ENCODE peak calls at places on chromosomes 1 and 21, in five cellular contexts. Y is tibial nerve, C is transverse colon, Z is IMR-90, I is K562. O is an unnamed sample.

GRCh38 chr1:205240118-205240517 is 12.4 kb downstream of the TMCC2 start:
- DNase-seq in Z (no peak), C (no peak), Y (no peak), I (no peak), O (no peak)

GRCh38 chr21:32253215-32253641 is 25.6 kb downstream of the MIS18A start:
- DNase-seq in Z (peak; percentile 65), Y (no peak), C (no peak), I (no peak), O (no peak)

GRCh38 chr1:18972991-18973390 is 16.5 kb upstream of the IFFO2 start:
- DNase-seq in Y (no peak), Z (peak; percentile 34), I (no peak), C (no peak), O (no peak)

GRCh38 chr1:226588484-226588883 is 39.9 kb downstream of the STUM start:
- DNase-seq in C (no peak), Z (no peak), Y (no peak), I (no peak), O (no peak)

GRCh38 chr1:209689484-209689883 is 14.3 kb downstream of the G0S2 start:
- DNase-seq in Y (no peak), C (no peak), Z (no peak), I (no peak), O (peak; percentile 64)

GRCh38 chr1:211478376-211478775 is 13.6 kb downstream of the RD3 start:
- DNase-seq in Y (no peak), Z (no peak), C (no peak), I (no peak), O (no peak)

GRCh38 chr1:220271706-220272046 is 577 bp downstream of the RAB3GAP2 start:
- DNase-seq in Z (peak; percentile 26), Y (peak; percentile 10), C (peak; percentile 14), I (peak; percentile 57), O (no peak)

GRCh38 chr1:9075023-9075422 is 5.6 kb upstream of the SLC2A5 start:
- DNase-seq in Z (no peak), I (no peak), Y (no peak), C (no peak), O (no peak)

GRCh38 chr1:28027660-28028059 is 60.8 kb downstream of the EYA3 start:
- DNase-seq in C (no peak), Y (no peak), I (no peak), Z (no peak), O (no peak)

GRCh38 chr1:186762653-186763052 is 66.1 kb upstream of the PLA2G4A start:
- DNase-seq in Z (no peak), C (no peak), Y (no peak), I (no peak), O (no peak)

GRCh38 chr21:38809170-38809878 is 3.6 kb downstream of the ETS2 start:
- DNase-seq in I (no peak), Z (no peak), Y (no peak), C (peak; percentile 38), O (no peak)

GRCh38 chr1:163650624-163651023 is 328.9 kb downstream of the NUF2 start:
- DNase-seq in I (no peak), Z (no peak), C (no peak), Y (no peak), O (no peak)

GRCh38 chr1:186214816-186215215 is 160.2 kb downstream of the TPR start:
- DNase-seq in Y (no peak), I (no peak), Z (peak; percentile 14), C (no peak), O (no peak)

GRCh38 chr1:156420209-156421061 is 51.4 kb downstream of the RHBG start:
- DNase-seq in Y (no peak), C (no peak), Z (no peak), I (no peak), O (peak; percentile 67)

GRCh38 chr1:4172659-4173599 is 272.9 kb upstream of the C1orf174 start:
- DNase-seq in Z (no peak), Y (no peak), C (no peak), I (peak; percentile 27), O (no peak)

GRCh38 chr1:34896612-34897011 is 32.8 kb downstream of the DLGAP3 start:
- DNase-seq in Y (no peak), Z (no peak), C (no peak), I (no peak), O (no peak)

GRCh38 chr1:68202239-68202832 is 30.0 kb downstream of the WLS start:
- DNase-seq in Y (no peak), Z (peak; percentile 74), I (no peak), C (no peak), O (no peak)

GRCh38 chr21:39610705-39611104 is 2.0 kb upstream of the B3GALT5 start:
- DNase-seq in Y (no peak), C (no peak), Z (no peak), I (no peak), O (no peak)

GRCh38 chr1:158098256-158098655 is 82.4 kb upstream of the CD1D start:
- DNase-seq in C (no peak), Y (no peak), Z (no peak), I (no peak), O (no peak)

GRCh38 chr1:1157914-1158710 is 15.6 kb upstream of the TTLL10 start:
- DNase-seq in Z (no peak), I (peak; percentile 80), Y (no peak), C (peak; percentile 86), O (no peak)

GRCh38 chr1:180994262-180994661 is 28.4 kb downstream of the STX6 start:
- DNase-seq in Y (no peak), C (no peak), I (no peak), Z (peak; percentile 22), O (no peak)

GRCh38 chr1:21072721-21073120 is 104.0 kb downstream of the EIF4G3 start:
- DNase-seq in Y (no peak), C (no peak), I (no peak), Z (peak; percentile 82), O (no peak)

DNA sequence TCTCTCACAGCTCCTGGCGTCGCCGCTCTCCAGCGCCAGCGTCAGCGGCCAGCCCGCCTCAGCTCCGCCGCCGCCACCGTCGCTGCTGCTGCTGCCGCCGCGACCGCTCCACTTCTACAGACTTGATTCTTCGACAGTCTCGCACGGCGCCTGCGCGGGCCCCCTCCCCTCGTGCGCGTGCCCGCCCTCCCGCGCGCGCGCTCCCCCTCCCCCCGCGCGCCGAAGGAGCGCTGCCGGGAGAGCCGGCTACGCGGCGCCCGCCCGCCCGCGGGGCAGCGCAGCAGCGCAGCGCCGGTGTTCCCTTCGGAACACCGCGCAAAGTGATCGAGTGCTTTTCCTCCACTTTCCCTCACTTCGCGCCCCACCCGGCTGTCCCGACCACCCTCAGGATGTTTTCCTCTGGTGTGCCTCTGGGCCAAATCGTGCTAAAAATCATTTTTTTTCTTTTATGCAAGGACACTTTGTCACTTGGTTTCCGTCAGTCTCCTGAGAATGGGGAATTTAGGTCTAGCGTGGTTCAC is at the start of gene IRF2BP2:
- DNase-seq in I (peak; percentile 98), Y (peak; percentile 61), C (peak; percentile 86), Z (peak; percentile 80), O (peak; percentile 95)
- TF ChIP-seq POLR2A in I (peak; percentile 78), Y (peak; percentile 88), C (peak; percentile 86), Z (peak; percentile 98), O (no peak)

GRCh38 chr1:45340816-45341215 is 576 bp upstream of the MUTYH start:
- DNase-seq in C (no peak), Z (no peak), I (peak; percentile 61), Y (no peak), O (peak; percentile 53)

GRCh38 chr1:45337630-45338320 is 2.2 kb upstream of the TOE1 start:
- DNase-seq in I (no peak), C (no peak), Z (no peak), Y (no peak), O (no peak)

GRCh38 chr1:45335732-45336365 is 4.1 kb upstream of the TOE1 start:
- DNase-seq in C (peak; percentile 38), I (no peak), Y (no peak), Z (no peak), O (no peak)

GRCh38 chr1:45344491-45344890 is 4.3 kb upstream of the MUTYH start:
- DNase-seq in Y (no peak), C (no peak), I (no peak), Z (no peak), O (no peak)

DNA sequence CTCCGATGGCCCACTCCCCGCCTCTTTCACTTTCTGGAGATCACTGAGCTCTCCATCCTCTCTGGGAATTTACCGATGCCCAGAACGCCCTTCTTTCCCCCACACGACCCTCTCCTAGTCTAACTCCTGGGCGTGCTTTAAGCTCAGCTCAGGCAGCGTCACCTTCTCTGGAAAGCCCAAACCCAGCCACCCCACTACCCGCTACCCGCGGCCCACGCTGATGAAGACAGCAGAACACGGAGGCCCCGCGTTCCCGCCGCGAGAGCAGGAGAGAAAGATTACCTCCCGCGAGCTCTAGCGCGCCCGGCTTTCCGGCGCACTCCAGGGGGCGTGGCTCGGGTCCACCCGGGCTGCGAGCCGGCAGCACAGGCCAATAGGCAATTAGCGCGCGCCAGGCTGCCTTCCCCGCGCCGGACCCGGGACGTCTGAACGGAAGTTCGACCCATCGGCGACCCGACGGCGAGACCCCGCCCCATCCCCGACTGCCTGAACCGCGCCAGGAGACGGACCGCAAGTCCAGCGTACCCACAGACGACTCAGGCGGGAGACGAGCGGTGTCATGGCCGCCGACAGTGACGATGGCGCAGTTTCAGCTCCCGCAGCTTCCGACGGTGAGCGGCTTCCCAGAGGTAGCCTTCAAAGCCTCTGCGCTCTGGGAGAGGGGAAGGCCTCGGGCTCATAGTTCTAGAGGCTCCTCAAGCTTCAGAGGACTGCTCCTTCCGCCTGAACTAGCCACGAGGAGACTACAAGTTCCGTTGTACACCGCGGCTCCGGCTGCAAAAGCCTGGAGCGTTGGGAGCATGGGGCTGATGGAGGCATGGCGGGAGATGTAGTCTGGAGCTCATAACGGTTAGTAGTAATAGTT is at the start of the genes MUTYH and TOE1:
- DNase-seq in Z (peak; percentile 86), I (peak; percentile 98), C (peak; percentile 95), Y (peak; percentile 78), O (peak; percentile 94)
- TF ChIP-seq POLR2A in Z (peak; percentile 81), I (peak; percentile 99), C (peak; percentile 94), Y (peak; percentile 58), O (peak; percentile 91)

GRCh38 chr21:28884976-28885852 is 107.5 kb downstream of the LTN1 start:
- DNase-seq in C (peak; percentile 90), I (peak; percentile 97), Y (peak; percentile 79), Z (peak; percentile 92), O (peak; percentile 96)
- TF ChIP-seq POLR2A in C (peak; percentile 74), I (peak; percentile 98), Y (peak; percentile 91), Z (no peak), O (peak; percentile 91)

DNA sequence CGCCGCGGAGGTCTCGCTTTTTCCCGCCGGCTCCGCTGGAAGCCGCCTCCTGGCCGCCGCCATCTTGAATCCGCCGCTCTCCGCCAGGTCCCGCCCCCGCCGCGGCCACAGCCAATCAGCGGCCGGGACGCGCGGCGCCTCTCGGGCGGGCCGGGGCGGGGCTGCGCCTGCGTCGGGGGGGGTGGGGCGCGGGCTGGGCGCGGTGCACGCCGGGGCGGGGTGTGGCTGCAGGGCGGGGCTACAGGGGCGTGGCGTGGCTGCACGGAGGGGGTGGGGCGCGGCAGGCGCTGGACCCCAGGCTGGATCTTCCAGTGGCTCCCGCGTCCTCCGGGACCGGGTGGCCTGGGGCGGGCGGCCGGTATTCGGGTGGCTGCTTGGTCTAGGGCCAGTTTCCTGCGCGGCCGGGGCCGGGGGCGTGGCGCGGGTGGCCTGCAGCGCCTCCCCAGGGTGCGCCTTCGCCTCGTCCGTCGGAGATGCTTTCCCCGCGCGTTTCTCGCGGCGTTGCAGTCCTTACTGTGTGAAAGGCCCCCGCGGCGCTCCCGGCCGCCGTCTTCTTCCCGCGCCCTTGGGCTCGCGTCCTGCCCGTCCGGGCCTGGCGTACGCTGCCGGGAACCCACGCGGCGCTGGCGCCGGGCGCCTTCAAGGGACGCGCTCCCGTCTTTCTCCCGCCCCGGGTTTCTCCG is 575 bp downstream of the PCNT start:
- DNase-seq in Z (peak; percentile 70), Y (peak; percentile 76), C (peak; percentile 90), I (peak; percentile 99), O (peak; percentile 91)
- TF ChIP-seq POLR2A in Z (no peak), Y (peak; percentile 29), C (peak; percentile 30), I (peak; percentile 76), O (peak; percentile 55)

O was measured in erythroblast.